ENCODE peak calls at places on chromosome 15, in five cellular contexts. One of them, this sample, is unnamed.
A peak's percentile ranks its signal among the peaks of the same experiment; 100 is the strongest.

GRCh38 chr15:98226578-98226977 is 266.1 kb downstream of the ARRDC4 start:
- DNase-seq in tibial nerve: no peak
- DNase-seq in CD8-positive, alpha-beta T cell: no peak
- DNase-seq in testis: no peak
- DNase-seq in esophagus muscularis mucosa: no peak
- DNase-seq in this sample: no peak

GRCh38 chr15:99951471-99951870 is 218.2 kb upstream of the LYSMD4 start:
- DNase-seq in tibial nerve: no peak
- DNase-seq in CD8-positive, alpha-beta T cell: no peak
- DNase-seq in testis: no peak
- DNase-seq in esophagus muscularis mucosa: peak; percentile 90
- DNase-seq in this sample: no peak

GRCh38 chr15:38877471-38877870 is 312.9 kb upstream of the RASGRP1 start:
- DNase-seq in tibial nerve: no peak
- DNase-seq in CD8-positive, alpha-beta T cell: no peak
- DNase-seq in testis: no peak
- DNase-seq in esophagus muscularis mucosa: no peak
- DNase-seq in this sample: no peak

GRCh38 chr15:99257107-99257750 is 5.9 kb downstream of the LRRC28 start:
- DNase-seq in tibial nerve: no peak
- DNase-seq in CD8-positive, alpha-beta T cell: no peak
- DNase-seq in testis: no peak
- DNase-seq in esophagus muscularis mucosa: no peak
- DNase-seq in this sample: no peak

GRCh38 chr15:58139631-58140522 is 1.7 kb downstream of the AQP9 start:
- DNase-seq in tibial nerve: no peak
- DNase-seq in CD8-positive, alpha-beta T cell: no peak
- DNase-seq in testis: no peak
- DNase-seq in esophagus muscularis mucosa: no peak
- DNase-seq in this sample: no peak

GRCh38 chr15:84821501-84822021 is 4.4 kb downstream of the ALPK3 start:
- DNase-seq in tibial nerve: no peak
- DNase-seq in CD8-positive, alpha-beta T cell: no peak
- DNase-seq in testis: no peak
- DNase-seq in esophagus muscularis mucosa: no peak
- DNase-seq in this sample: no peak

GRCh38 chr15:58903232-58903631 is 30.2 kb downstream of the SLTM start:
- DNase-seq in tibial nerve: no peak
- DNase-seq in CD8-positive, alpha-beta T cell: no peak
- DNase-seq in testis: no peak
- DNase-seq in esophagus muscularis mucosa: no peak
- DNase-seq in this sample: no peak

GRCh38 chr15:66609876-66610275 is 44.1 kb upstream of the LCTL start:
- DNase-seq in tibial nerve: no peak
- DNase-seq in CD8-positive, alpha-beta T cell: no peak
- DNase-seq in testis: no peak
- DNase-seq in esophagus muscularis mucosa: no peak
- DNase-seq in this sample: no peak

GRCh38 chr15:91572110-91572509 is 281.4 kb upstream of the SLCO3A1 start:
- DNase-seq in tibial nerve: no peak
- DNase-seq in CD8-positive, alpha-beta T cell: no peak
- DNase-seq in testis: peak; percentile 61
- DNase-seq in esophagus muscularis mucosa: peak; percentile 87
- DNase-seq in this sample: no peak

GRCh38 chr15:93072440-93073394 is 16.3 kb downstream of the RGMA start:
- DNase-seq in tibial nerve: peak; percentile 78
- DNase-seq in CD8-positive, alpha-beta T cell: no peak
- DNase-seq in testis: peak; percentile 81
- DNase-seq in esophagus muscularis mucosa: no peak
- DNase-seq in this sample: no peak

GRCh38 chr15:93070136-93070535 is 18.9 kb downstream of the RGMA start:
- DNase-seq in tibial nerve: no peak
- DNase-seq in CD8-positive, alpha-beta T cell: no peak
- DNase-seq in testis: no peak
- DNase-seq in esophagus muscularis mucosa: no peak
- DNase-seq in this sample: no peak

GRCh38 chr15:93070901-93071300 is 18.1 kb downstream of the RGMA start:
- DNase-seq in tibial nerve: no peak
- DNase-seq in CD8-positive, alpha-beta T cell: no peak
- DNase-seq in testis: no peak
- DNase-seq in esophagus muscularis mucosa: no peak
- DNase-seq in this sample: no peak

GRCh38 chr15:93072011-93072410 is 17.0 kb downstream of the RGMA start:
- DNase-seq in tibial nerve: no peak
- DNase-seq in CD8-positive, alpha-beta T cell: no peak
- DNase-seq in testis: no peak
- DNase-seq in esophagus muscularis mucosa: no peak
- DNase-seq in this sample: no peak

GRCh38 chr15:93071469-93071891 is 17.5 kb downstream of the RGMA start:
- DNase-seq in tibial nerve: no peak
- DNase-seq in CD8-positive, alpha-beta T cell: no peak
- DNase-seq in testis: no peak
- DNase-seq in esophagus muscularis mucosa: no peak
- DNase-seq in this sample: no peak
- H3K27ac ChIP-seq in tibial nerve: peak overlapping the region; percentile 79
- H3K27ac ChIP-seq in CD8-positive, alpha-beta T cell: no peak overlapping the region
- H3K27ac ChIP-seq in testis: peak overlapping the region; percentile 85
- H3K27ac ChIP-seq in esophagus muscularis mucosa: peak overlapping the region; percentile 98
- H3K27ac ChIP-seq in this sample: peak overlapping the region; percentile 76

GRCh38 chr15:36469567-36469966 is 109.9 kb upstream of the CDIN1 start:
- DNase-seq in tibial nerve: no peak
- DNase-seq in CD8-positive, alpha-beta T cell: no peak
- DNase-seq in testis: no peak
- DNase-seq in esophagus muscularis mucosa: no peak
- DNase-seq in this sample: no peak
- H3K27ac ChIP-seq in tibial nerve: no peak overlapping the region
- H3K27ac ChIP-seq in CD8-positive, alpha-beta T cell: no peak overlapping the region
- H3K27ac ChIP-seq in testis: no peak overlapping the region
- H3K27ac ChIP-seq in esophagus muscularis mucosa: no peak overlapping the region
- H3K27ac ChIP-seq in this sample: no peak overlapping the region

GRCh38 chr15:74432271-74432967 is 1.3 kb downstream of the SEMA7A start:
- DNase-seq in tibial nerve: no peak
- DNase-seq in CD8-positive, alpha-beta T cell: no peak
- DNase-seq in testis: no peak
- DNase-seq in esophagus muscularis mucosa: no peak
- DNase-seq in this sample: no peak
- H3K27ac ChIP-seq in tibial nerve: peak overlapping the region; percentile 87
- H3K27ac ChIP-seq in CD8-positive, alpha-beta T cell: no peak overlapping the region
- H3K27ac ChIP-seq in testis: peak overlapping the region; percentile 89
- H3K27ac ChIP-seq in esophagus muscularis mucosa: peak overlapping the region; percentile 59
- H3K27ac ChIP-seq in this sample: peak overlapping the region; percentile 84

DNA sequence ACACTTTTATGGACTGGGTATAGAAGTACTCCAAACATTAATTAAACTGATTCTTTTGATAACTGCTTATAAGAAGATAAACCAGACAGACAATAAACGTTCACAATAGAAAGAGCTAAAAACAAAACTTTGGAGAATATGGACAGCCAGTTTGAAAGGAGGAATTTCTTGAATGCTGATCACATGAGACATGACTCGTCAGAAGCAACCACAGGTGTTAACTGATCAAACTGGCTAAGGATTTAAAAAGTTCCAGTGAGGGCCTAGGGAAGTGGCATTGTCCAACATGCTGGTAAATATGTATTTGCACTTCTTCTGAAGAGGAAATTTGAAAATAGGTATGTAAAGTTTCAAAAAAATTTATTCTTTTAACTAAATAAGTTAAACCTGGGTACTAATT is 29.4 kb upstream of the AP3B2 start:
- DNase-seq in tibial nerve: no peak
- DNase-seq in CD8-positive, alpha-beta T cell: no peak
- DNase-seq in testis: no peak
- DNase-seq in esophagus muscularis mucosa: no peak
- DNase-seq in this sample: no peak
- H3K27ac ChIP-seq in tibial nerve: no peak overlapping the region
- H3K27ac ChIP-seq in CD8-positive, alpha-beta T cell: no peak overlapping the region
- H3K27ac ChIP-seq in testis: no peak overlapping the region
- H3K27ac ChIP-seq in esophagus muscularis mucosa: no peak overlapping the region
- H3K27ac ChIP-seq in this sample: no peak overlapping the region

DNA sequence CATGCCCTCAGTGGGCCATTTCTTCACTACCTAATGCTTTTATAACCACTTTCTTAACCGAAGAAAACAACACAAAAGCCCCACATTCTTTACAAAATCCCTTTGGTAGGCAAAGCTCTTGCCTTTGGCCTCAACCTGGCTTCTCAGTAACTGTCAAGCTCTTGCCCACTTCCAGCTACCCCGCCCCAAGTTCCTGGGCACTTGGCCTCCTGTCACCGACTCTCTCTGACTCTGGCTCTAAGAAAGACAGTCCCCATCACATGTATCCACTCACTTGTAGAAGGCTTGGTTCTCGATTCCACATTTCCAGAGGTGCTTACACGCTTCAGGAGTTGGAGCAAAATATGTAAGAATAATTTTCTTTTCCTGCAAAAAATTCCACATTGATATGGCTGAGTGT is 61.1 kb downstream of the WDR76 start:
- DNase-seq in tibial nerve: no peak
- DNase-seq in CD8-positive, alpha-beta T cell: no peak
- DNase-seq in testis: no peak
- DNase-seq in esophagus muscularis mucosa: no peak
- DNase-seq in this sample: no peak
- H3K27ac ChIP-seq in tibial nerve: no peak overlapping the region
- H3K27ac ChIP-seq in CD8-positive, alpha-beta T cell: no peak overlapping the region
- H3K27ac ChIP-seq in testis: no peak overlapping the region
- H3K27ac ChIP-seq in esophagus muscularis mucosa: no peak overlapping the region
- H3K27ac ChIP-seq in this sample: no peak overlapping the region

DNA sequence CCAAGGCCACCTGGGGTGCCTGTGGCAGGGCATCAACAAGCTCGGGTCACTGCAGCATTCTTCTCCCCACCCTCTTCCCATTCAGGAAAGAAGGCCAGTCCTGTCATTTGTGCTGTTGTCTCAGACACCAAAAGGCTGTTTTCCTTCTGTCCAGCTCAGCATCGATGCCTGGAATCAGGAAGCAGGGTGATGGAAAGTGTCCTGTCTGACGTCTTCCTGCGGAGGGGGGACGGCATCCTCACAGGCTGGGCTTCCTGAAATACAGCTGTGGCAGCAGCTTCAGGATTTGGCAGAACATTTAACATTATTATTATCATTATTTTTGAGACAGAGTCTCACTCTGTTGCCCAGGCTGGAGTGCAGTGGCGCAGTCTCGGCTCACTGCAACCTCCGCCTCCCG is 33.0 kb upstream of the ANKDD1A start:
- DNase-seq in tibial nerve: no peak
- DNase-seq in CD8-positive, alpha-beta T cell: no peak
- DNase-seq in testis: no peak
- DNase-seq in esophagus muscularis mucosa: no peak
- DNase-seq in this sample: no peak
- H3K27ac ChIP-seq in tibial nerve: peak overlapping the region; percentile 15
- H3K27ac ChIP-seq in CD8-positive, alpha-beta T cell: no peak overlapping the region
- H3K27ac ChIP-seq in testis: peak overlapping the region; percentile 82
- H3K27ac ChIP-seq in esophagus muscularis mucosa: peak overlapping the region; percentile 53
- H3K27ac ChIP-seq in this sample: no peak overlapping the region

GRCh38 chr15:71334874-71335273 is 219.6 kb downstream of the THSD4 start:
- DNase-seq in tibial nerve: no peak
- DNase-seq in CD8-positive, alpha-beta T cell: no peak
- DNase-seq in testis: no peak
- DNase-seq in esophagus muscularis mucosa: no peak
- DNase-seq in this sample: no peak

GRCh38 chr15:71334434-71334833 is 219.2 kb downstream of the THSD4 start:
- DNase-seq in tibial nerve: no peak
- DNase-seq in CD8-positive, alpha-beta T cell: no peak
- DNase-seq in testis: no peak
- DNase-seq in esophagus muscularis mucosa: no peak
- DNase-seq in this sample: no peak

GRCh38 chr15:71329509-71330260 is 214.4 kb downstream of the THSD4 start:
- DNase-seq in tibial nerve: peak; percentile 9
- DNase-seq in CD8-positive, alpha-beta T cell: no peak
- DNase-seq in testis: no peak
- DNase-seq in esophagus muscularis mucosa: no peak
- DNase-seq in this sample: no peak

GRCh38 chr15:71333839-71334238 is 218.6 kb downstream of the THSD4 start:
- DNase-seq in tibial nerve: no peak
- DNase-seq in CD8-positive, alpha-beta T cell: no peak
- DNase-seq in testis: no peak
- DNase-seq in esophagus muscularis mucosa: no peak
- DNase-seq in this sample: no peak

GRCh38 chr15:71332605-71333004 is 217.3 kb downstream of the THSD4 start:
- DNase-seq in tibial nerve: no peak
- DNase-seq in CD8-positive, alpha-beta T cell: no peak
- DNase-seq in testis: no peak
- DNase-seq in esophagus muscularis mucosa: no peak
- DNase-seq in this sample: no peak
- H3K27ac ChIP-seq in tibial nerve: no peak overlapping the region
- H3K27ac ChIP-seq in CD8-positive, alpha-beta T cell: no peak overlapping the region
- H3K27ac ChIP-seq in testis: no peak overlapping the region
- H3K27ac ChIP-seq in esophagus muscularis mucosa: no peak overlapping the region
- H3K27ac ChIP-seq in this sample: no peak overlapping the region

DNA sequence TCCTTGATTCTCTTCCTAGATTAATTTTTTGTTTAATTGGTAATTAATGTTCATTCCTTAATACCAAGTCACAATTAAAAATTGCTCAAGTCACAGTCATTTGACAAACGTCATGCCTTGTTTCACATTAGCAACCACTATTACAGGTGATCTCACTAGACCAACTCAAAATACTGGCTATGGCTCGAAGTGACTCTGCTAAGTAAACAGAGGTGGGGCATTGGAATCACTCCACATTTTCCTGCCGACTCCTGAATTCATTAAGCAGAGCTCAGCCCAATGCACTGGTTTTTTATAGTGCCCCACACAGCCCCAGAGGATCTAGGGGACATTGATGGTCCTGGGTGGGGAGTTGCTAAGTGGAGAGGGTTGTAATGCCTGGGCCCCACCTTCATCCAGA is 201.2 kb upstream of the NSMCE3 start:
- DNase-seq in tibial nerve: no peak
- DNase-seq in CD8-positive, alpha-beta T cell: no peak
- DNase-seq in testis: no peak
- DNase-seq in esophagus muscularis mucosa: no peak
- DNase-seq in this sample: no peak
- H3K27ac ChIP-seq in tibial nerve: no peak overlapping the region
- H3K27ac ChIP-seq in CD8-positive, alpha-beta T cell: no peak overlapping the region
- H3K27ac ChIP-seq in testis: no peak overlapping the region
- H3K27ac ChIP-seq in esophagus muscularis mucosa: no peak overlapping the region
- H3K27ac ChIP-seq in this sample: no peak overlapping the region

GRCh38 chr15:75199347-75199976 is 2.2 kb upstream of the C15orf39 start:
- DNase-seq in tibial nerve: no peak
- DNase-seq in CD8-positive, alpha-beta T cell: no peak
- DNase-seq in testis: no peak
- DNase-seq in esophagus muscularis mucosa: no peak
- DNase-seq in this sample: no peak
- H3K27ac ChIP-seq in tibial nerve: no peak overlapping the region
- H3K27ac ChIP-seq in CD8-positive, alpha-beta T cell: no peak overlapping the region
- H3K27ac ChIP-seq in testis: peak overlapping the region; percentile 68
- H3K27ac ChIP-seq in esophagus muscularis mucosa: no peak overlapping the region
- H3K27ac ChIP-seq in this sample: no peak overlapping the region